ENCODE peak calls at places on chromosomes 3 and 15, in four cellular contexts. O, G, T and W are unnamed samples.
A peak's percentile ranks its signal among the peaks of the same experiment; 100 is the strongest.

GRCh38 chr3:99700637-99701268 is 62.4 kb downstream of the COL8A1 start:
- DNase-seq in T (peak; percentile 63), O (peak; percentile 64), G (no peak), W (no peak)

GRCh38 chr3:183576487-183577107 is 21.1 kb upstream of the KLHL6 start:
- DNase-seq in O (no peak), G (no peak), T (peak; percentile 37), W (peak; percentile 55)

GRCh38 chr15:66927326-66928077 is 137.9 kb upstream of the SMAD3 start:
- DNase-seq in G (no peak), O (peak; percentile 56), T (no peak), W (no peak)

GRCh38 chr3:176167272-176167671 is 1030.0 kb downstream of the TBL1XR1 start:
- DNase-seq in O (peak; percentile 94), T (no peak), G (peak; percentile 60), W (no peak)

GRCh38 chr15:47588968-47589367 is 128.3 kb upstream of the SEMA6D start:
- DNase-seq in T (no peak), O (no peak), G (no peak), W (no peak)

GRCh38 chr15:28892789-28893610 is 7.2 kb downstream of the APBA2 start:
- DNase-seq in G (no peak), T (no peak), O (peak; percentile 25), W (no peak)

GRCh38 chr3:49001155-49001554 is 6.0 kb upstream of the WDR6 start:
- DNase-seq in O (no peak), T (no peak), G (no peak), W (no peak)

GRCh38 chr3:94032187-94032586 is 3.8 kb upstream of the STX19 start:
- DNase-seq in T (no peak), O (no peak), G (no peak), W (no peak)

GRCh38 chr15:70361891-70362290 is 264.2 kb upstream of the TLE3 start:
- DNase-seq in T (no peak), G (no peak), O (no peak), W (no peak)

GRCh38 chr3:150757364-150757763 is 5.6 kb downstream of the SIAH2 start:
- DNase-seq in G (no peak), O (no peak), T (no peak), W (no peak)

GRCh38 chr3:45604066-45604465 is 9.5 kb downstream of the LIMD1 start:
- DNase-seq in T (no peak), G (no peak), O (no peak), W (no peak)

GRCh38 chr3:173652093-173652492 is 254.5 kb downstream of the NLGN1 start:
- DNase-seq in O (no peak), T (peak; percentile 38), G (no peak), W (no peak)

GRCh38 chr3:53193466-53194217 is 32.6 kb downstream of the PRKCD start:
- DNase-seq in O (no peak), T (peak; percentile 12), G (no peak), W (no peak)

GRCh38 chr3:189531271-189531670 is 99.9 kb upstream of the TP63 start:
- DNase-seq in G (no peak), O (peak; percentile 41), T (no peak), W (no peak)

GRCh38 chr15:59838900-59839299 is 149.8 kb upstream of the BNIP2 start:
- DNase-seq in O (no peak), G (no peak), T (no peak), W (no peak)

GRCh38 chr3:37864904-37865303 is 3.2 kb downstream of the CTDSPL start:
- DNase-seq in T (no peak), G (no peak), O (no peak), W (no peak)

GRCh38 chr3:89625945-89626344 is 518.5 kb downstream of the EPHA3 start:
- DNase-seq in G (no peak), O (no peak), T (no peak), W (no peak)

GRCh38 chr15:89664441-89664840 is 9.2 kb upstream of the KIF7 start:
- DNase-seq in G (peak; percentile 44), O (no peak), T (no peak), W (no peak)

GRCh38 chr15:90362936-90363212 is 10.8 kb downstream of the ZNF774 start:
- DNase-seq in G (no peak), O (peak; percentile 72), T (peak; percentile 83), W (no peak)

GRCh38 chr3:156788846-156789245 is 37.3 kb upstream of the LEKR1 start:
- DNase-seq in T (no peak), O (no peak), G (no peak), W (no peak)

GRCh38 chr3:131750256-131750655 is 247.5 kb upstream of the MRPL3 start:
- DNase-seq in G (no peak), T (no peak), O (no peak), W (no peak)

GRCh38 chr15:62164500-62165028 is 521 bp downstream of the C2CD4B start:
- DNase-seq in O (peak; percentile 5), G (no peak), T (no peak), W (peak; percentile 18)

GRCh38 chr3:105354429-105354828 is 12.3 kb upstream of the ALCAM start:
- DNase-seq in T (no peak), G (no peak), O (no peak), W (no peak)

GRCh38 chr3:73405853-73406252 is 218.9 kb downstream of the PDZRN3 start:
- DNase-seq in T (no peak), G (no peak), O (no peak), W (no peak)

GRCh38 chr3:87270908-87271727 is 5.3 kb downstream of the POU1F1 start:
- DNase-seq in T (no peak), O (no peak), G (no peak), W (no peak)

GRCh38 chr3:10833855-10834414 is 17.9 kb downstream of the SLC6A11 start:
- DNase-seq in O (no peak), G (no peak), T (no peak), W (no peak)

GRCh38 chr3:134359121-134360010 is 14.9 kb downstream of the AMOTL2 start:
- DNase-seq in O (no peak), G (no peak), T (no peak), W (no peak)

GRCh38 chr15:63185206-63185605 is 4.2 kb upstream of the RAB8B start:
- DNase-seq in G (no peak), O (no peak), T (no peak), W (no peak)

GRCh38 chr15:69324565-69324964 is 25.9 kb downstream of the PAQR5 start:
- DNase-seq in O (no peak), T (no peak), G (no peak), W (no peak)

GRCh38 chr15:81888748-81889479 is 156.9 kb downstream of the MEX3B start:
- DNase-seq in O (peak; percentile 8), T (peak; percentile 59), G (no peak), W (no peak)

GRCh38 chr3:193962986-193963683 is 172.8 kb upstream of the HES1 start:
- DNase-seq in O (peak; percentile 57), G (no peak), T (peak; percentile 50), W (no peak)

GRCh38 chr3:15280853-15281532 is 51.4 kb downstream of the SH3BP5 start:
- DNase-seq in T (no peak), O (peak; percentile 20), G (no peak), W (no peak)

GRCh38 chr3:14378415-14378814 is 24.0 kb upstream of the SLC6A6 start:
- DNase-seq in T (no peak), O (peak; percentile 28), G (no peak), W (no peak)

GRCh38 chr15:68553994-68554715 is 24.6 kb upstream of the CORO2B start:
- DNase-seq in T (peak; percentile 62), G (peak; percentile 43), O (peak; percentile 69), W (peak; percentile 8)